ENCODE peak calls at places on chromosomes 5 and 9, in eight cellular contexts. O, R, C, B, I, J, Q and K are unnamed samples.

GRCh38 chr5:78533356-78533755 is 115.2 kb downstream of the LHFPL2 start:
- DNase-seq in O (no peak), Q (no peak), J (peak), I (peak), R (no peak), B (peak), C (peak), K (no peak)

GRCh38 chr5:14305045-14305444 is 161.9 kb downstream of the TRIO start:
- DNase-seq in Q (no peak), B (no peak), R (no peak), J (no peak), O (peak), I (peak), C (no peak), K (no peak)

GRCh38 chr9:137222190-137223077 is at the start of gene RNF208:
- DNase-seq in J (peak), O (no peak), I (peak), Q (peak), C (peak), R (no peak), B (no peak), K (no peak)

GRCh38 chr5:172245046-172245445 is 38.5 kb downstream of the UBTD2 start:
- DNase-seq in C (no peak), Q (no peak), B (no peak), J (no peak), R (no peak), I (no peak), O (no peak), K (no peak)

GRCh38 chr5:114412509-114413171 is 50.8 kb downstream of the KCNN2 start:
- DNase-seq in I (peak), R (no peak), B (no peak), O (peak), J (no peak), C (no peak), Q (no peak), K (no peak)

GRCh38 chr5:125394661-125395280 is 648.3 kb upstream of the ZNF608 start:
- DNase-seq in B (no peak), C (no peak), O (no peak), I (no peak), J (no peak), R (no peak), Q (no peak), K (no peak)

GRCh38 chr5:16492398-16493175 is 27.0 kb upstream of the ZNF622 start:
- DNase-seq in Q (no peak), B (no peak), C (no peak), I (peak), J (peak), R (no peak), O (no peak), K (no peak)

GRCh38 chr9:136517950-136518349 is 27.9 kb downstream of the NOTCH1 start:
- DNase-seq in Q (no peak), B (no peak), C (no peak), R (no peak), J (no peak), I (no peak), O (no peak), K (no peak)

GRCh38 chr5:116872986-116873385 is 298.4 kb upstream of the SEMA6A start:
- DNase-seq in I (no peak), Q (no peak), J (no peak), O (no peak), C (no peak), B (no peak), R (no peak), K (no peak)

GRCh38 chr5:66246621-66247020 is 102.5 kb downstream of the SREK1 start:
- DNase-seq in O (peak), I (peak), Q (no peak), C (no peak), B (no peak), J (no peak), R (no peak), K (no peak)